ENCODE peak calls at places on chromosomes 13 and 19, in four cellular contexts. One of them, this sample, is unnamed.

GRCh38 chr13:113595131-113595530 is 10.6 kb downstream of the TFDP1 start:
- DNase-seq in activated T-helper 9 cell treated with anti-CD3 and anti-CD28 coated beads, Interleukin-2, amount 50 U/mL, for 16 hours: no peak
- DNase-seq in stomach: peak
- DNase-seq in heart right ventricle: no peak
- DNase-seq in this sample: no peak

GRCh38 chr19:2887391-2887914 is 13.3 kb upstream of the ZNF57 start:
- DNase-seq in activated T-helper 9 cell treated with anti-CD3 and anti-CD28 coated beads, Interleukin-2, amount 50 U/mL, for 16 hours: no peak
- DNase-seq in heart right ventricle: no peak
- DNase-seq in stomach: no peak
- DNase-seq in this sample: no peak

GRCh38 chr19:30222993-30223865 is 149.0 kb upstream of the ZNF536 start:
- DNase-seq in activated T-helper 9 cell treated with anti-CD3 and anti-CD28 coated beads, Interleukin-2, amount 50 U/mL, for 16 hours: no peak
- DNase-seq in stomach: no peak
- DNase-seq in heart right ventricle: no peak
- DNase-seq in this sample: no peak

GRCh38 chr13:74258951-74259350 is 124.7 kb upstream of the KLF12 start:
- DNase-seq in activated T-helper 9 cell treated with anti-CD3 and anti-CD28 coated beads, Interleukin-2, amount 50 U/mL, for 16 hours: no peak
- DNase-seq in heart right ventricle: no peak
- DNase-seq in stomach: no peak
- DNase-seq in this sample: no peak

GRCh38 chr13:59643239-59643865 is 520.4 kb downstream of the DIAPH3 start:
- DNase-seq in activated T-helper 9 cell treated with anti-CD3 and anti-CD28 coated beads, Interleukin-2, amount 50 U/mL, for 16 hours: no peak
- DNase-seq in heart right ventricle: no peak
- DNase-seq in stomach: no peak
- DNase-seq in this sample: no peak

GRCh38 chr13:114077121-114077937 is 55.1 kb downstream of the RASA3 start:
- DNase-seq in activated T-helper 9 cell treated with anti-CD3 and anti-CD28 coated beads, Interleukin-2, amount 50 U/mL, for 16 hours: no peak
- DNase-seq in stomach: no peak
- DNase-seq in heart right ventricle: no peak
- DNase-seq in this sample: no peak

GRCh38 chr19:12065100-12065538 is 588 bp downstream of the ZNF844 start:
- DNase-seq in stomach: no peak
- DNase-seq in heart right ventricle: no peak
- DNase-seq in activated T-helper 9 cell treated with anti-CD3 and anti-CD28 coated beads, Interleukin-2, amount 50 U/mL, for 16 hours: no peak
- DNase-seq in this sample: peak

GRCh38 chr13:113901642-113902041 is 37.8 kb upstream of the GAS6 start:
- DNase-seq in activated T-helper 9 cell treated with anti-CD3 and anti-CD28 coated beads, Interleukin-2, amount 50 U/mL, for 16 hours: no peak
- DNase-seq in heart right ventricle: no peak
- DNase-seq in stomach: peak
- DNase-seq in this sample: no peak

GRCh38 chr13:32911506-32911905 is 104.7 kb upstream of the KL start:
- DNase-seq in heart right ventricle: no peak
- DNase-seq in stomach: no peak
- DNase-seq in activated T-helper 9 cell treated with anti-CD3 and anti-CD28 coated beads, Interleukin-2, amount 50 U/mL, for 16 hours: no peak
- DNase-seq in this sample: no peak

GRCh38 chr13:52411629-52412028 is 5.7 kb upstream of the THSD1 start:
- DNase-seq in heart right ventricle: no peak
- DNase-seq in stomach: no peak
- DNase-seq in activated T-helper 9 cell treated with anti-CD3 and anti-CD28 coated beads, Interleukin-2, amount 50 U/mL, for 16 hours: no peak
- DNase-seq in this sample: no peak

GRCh38 chr13:30020726-30021312 is 170.4 kb upstream of the UBL3 start:
- DNase-seq in activated T-helper 9 cell treated with anti-CD3 and anti-CD28 coated beads, Interleukin-2, amount 50 U/mL, for 16 hours: no peak
- DNase-seq in heart right ventricle: no peak
- DNase-seq in stomach: no peak
- DNase-seq in this sample: no peak

GRCh38 chr13:101985321-101985720 is 416.5 kb downstream of the FGF14 start:
- DNase-seq in stomach: no peak
- DNase-seq in heart right ventricle: no peak
- DNase-seq in activated T-helper 9 cell treated with anti-CD3 and anti-CD28 coated beads, Interleukin-2, amount 50 U/mL, for 16 hours: no peak
- DNase-seq in this sample: no peak

GRCh38 chr19:3108775-3109174 is 14.6 kb downstream of the GNA11 start:
- DNase-seq in activated T-helper 9 cell treated with anti-CD3 and anti-CD28 coated beads, Interleukin-2, amount 50 U/mL, for 16 hours: peak
- DNase-seq in heart right ventricle: peak
- DNase-seq in stomach: peak
- DNase-seq in this sample: peak

GRCh38 chr19:50549927-50550593 is 18.2 kb downstream of the LRRC4B start:
- DNase-seq in activated T-helper 9 cell treated with anti-CD3 and anti-CD28 coated beads, Interleukin-2, amount 50 U/mL, for 16 hours: no peak
- DNase-seq in heart right ventricle: no peak
- DNase-seq in stomach: no peak
- DNase-seq in this sample: no peak

GRCh38 chr19:30556230-30556711 is 184.1 kb downstream of the ZNF536 start:
- DNase-seq in stomach: no peak
- DNase-seq in heart right ventricle: no peak
- DNase-seq in activated T-helper 9 cell treated with anti-CD3 and anti-CD28 coated beads, Interleukin-2, amount 50 U/mL, for 16 hours: no peak
- DNase-seq in this sample: no peak

GRCh38 chr19:4584670-4585460 is 25.4 kb upstream of the SEMA6B start:
- DNase-seq in stomach: no peak
- DNase-seq in heart right ventricle: no peak
- DNase-seq in activated T-helper 9 cell treated with anti-CD3 and anti-CD28 coated beads, Interleukin-2, amount 50 U/mL, for 16 hours: no peak
- DNase-seq in this sample: no peak

GRCh38 chr13:113021811-113022210 is 52.8 kb downstream of the MCF2L start:
- DNase-seq in heart right ventricle: no peak
- DNase-seq in activated T-helper 9 cell treated with anti-CD3 and anti-CD28 coated beads, Interleukin-2, amount 50 U/mL, for 16 hours: no peak
- DNase-seq in stomach: no peak
- DNase-seq in this sample: no peak

GRCh38 chr13:113806104-113806471 is 47.1 kb downstream of the TMEM255B start:
- DNase-seq in activated T-helper 9 cell treated with anti-CD3 and anti-CD28 coated beads, Interleukin-2, amount 50 U/mL, for 16 hours: no peak
- DNase-seq in stomach: no peak
- DNase-seq in heart right ventricle: no peak
- DNase-seq in this sample: no peak

GRCh38 chr19:47644743-47645499 is 36.0 kb downstream of the BICRA start:
- DNase-seq in stomach: no peak
- DNase-seq in activated T-helper 9 cell treated with anti-CD3 and anti-CD28 coated beads, Interleukin-2, amount 50 U/mL, for 16 hours: no peak
- DNase-seq in heart right ventricle: no peak
- DNase-seq in this sample: no peak